ENCODE peak calls at places on chromosomes 13 and 19, in eight cellular contexts. S is hepatocyte; J is lung; I is body of pancreas; Z is CD8-positive, alpha-beta memory T cell; V is psoas muscle; E is upper lobe of right lung; L is pancreas. P is an unnamed sample. For H3K27me3 and H3K4me1, the result is how much of the 10 kb centered on the place peaks cover.

GRCh38 chr13:32829269-32829668 is 187.0 kb upstream of the KL start:
- DNase-seq in S (no peak), J (no peak), I (no peak), Z (no peak), V (no peak), E (no peak), L (no peak), P (no peak)

GRCh38 chr13:24842533-24843278 is 78.7 kb downstream of the RNF17 start:
- DNase-seq in S (peak), J (no peak), I (no peak), Z (no peak), V (no peak), E (no peak), L (no peak), P (no peak)

GRCh38 chr13:109205315-109205714 is 575.9 kb downstream of the MYO16 start:
- DNase-seq in S (no peak), J (no peak), I (no peak), Z (no peak), V (no peak), E (no peak), L (no peak), P (no peak)

GRCh38 chr19:51716925-51717324 is 6.9 kb downstream of the HAS1 start:
- DNase-seq in S (no peak), J (no peak), I (no peak), Z (no peak), V (no peak), E (no peak), L (no peak), P (no peak)

GRCh38 chr13:113169277-113170272 is 11.1 kb downstream of the PROZ start:
- DNase-seq in S (no peak), J (no peak), I (no peak), Z (no peak), V (no peak), E (no peak), L (no peak), P (no peak)

GRCh38 chr13:42329239-42329638 is 57.3 kb downstream of the AKAP11 start:
- DNase-seq in S (no peak), J (no peak), I (no peak), Z (no peak), V (no peak), E (no peak), L (no peak), P (no peak)

GRCh38 chr19:10499550-10500246 is 3.5 kb downstream of the KEAP1 start:
- DNase-seq in S (no peak), J (no peak), I (no peak), Z (no peak), V (no peak), E (no peak), L (no peak), P (no peak)

GRCh38 chr13:102361113-102361512 is 40.7 kb downstream of the FGF14 start:
- DNase-seq in S (no peak), J (no peak), I (no peak), Z (no peak), V (no peak), E (no peak), L (no peak), P (no peak)

GRCh38 chr19:16252459-16253205 is 54.9 kb downstream of the AP1M1 start:
- DNase-seq in S (no peak), J (no peak), I (no peak), Z (no peak), V (peak), E (no peak), L (no peak), P (peak)

GRCh38 chr13:96229356-96229755 is 139.4 kb downstream of the HS6ST3 start:
- DNase-seq in S (peak), J (no peak), I (no peak), Z (no peak), V (no peak), E (no peak), L (no peak), P (no peak)

GRCh38 chr13:101481421-101481820 is 28.9 kb downstream of the ITGBL1 start:
- DNase-seq in S (no peak), J (no peak), I (no peak), Z (no peak), V (no peak), E (no peak), L (no peak), P (no peak)

GRCh38 chr19:57233207-57233606 is 2.4 kb downstream of the AURKC start:
- DNase-seq in S (no peak), J (no peak), I (no peak), Z (no peak), V (no peak), E (no peak), L (no peak), P (no peak)

GRCh38 chr13:110890279-110891150 is 24.4 kb downstream of the ANKRD10 start:
- DNase-seq in S (no peak), J (no peak), I (no peak), Z (no peak), V (no peak), E (no peak), L (no peak), P (no peak)

GRCh38 chr19:5719274-5719960 is 529 bp downstream of the LONP1 start:
- DNase-seq in S (no peak), J (no peak), I (peak), Z (no peak), V (no peak), E (peak), L (no peak), P (no peak)

GRCh38 chr19:3586124-3586626 is 897 bp downstream of the GIPC3 start:
- DNase-seq in S (no peak), J (no peak), I (no peak), Z (no peak), V (no peak), E (no peak), L (no peak), P (no peak)

GRCh38 chr19:32206065-32206464 is 139.3 kb upstream of the ZNF507 start:
- DNase-seq in S (no peak), J (no peak), I (no peak), Z (no peak), V (no peak), E (no peak), L (no peak), P (no peak)

GRCh38 chr19:13033244-13033643 is 38.0 kb downstream of the NFIX start:
- DNase-seq in S (no peak), J (no peak), I (no peak), Z (no peak), V (no peak), E (no peak), L (no peak), P (no peak)

GRCh38 chr13:50107205-50107604 is 92.0 kb downstream of the KCNRG start:
- DNase-seq in S (no peak), J (no peak), I (no peak), Z (no peak), V (no peak), E (no peak), L (no peak), P (no peak)

GRCh38 chr13:27644302-27644701 is 22.6 kb downstream of the POLR1D start:
- DNase-seq in S (no peak), J (no peak), I (no peak), Z (no peak), V (no peak), E (no peak), L (no peak), P (no peak)

GRCh38 chr13:99383511-99383921 is 76.3 kb upstream of the GPR183 start:
- DNase-seq in S (no peak), J (no peak), I (no peak), Z (no peak), V (no peak), E (no peak), L (no peak), P (no peak)

GRCh38 chr13:95858286-95859075 is 181.5 kb downstream of the DNAJC3 start:
- DNase-seq in S (no peak), J (no peak), I (no peak), Z (no peak), V (no peak), E (no peak), L (no peak), P (no peak)

GRCh38 chr19:5074418-5074817 is 105.5 kb downstream of the KDM4B start:
- DNase-seq in S (no peak), J (no peak), I (no peak), Z (no peak), V (peak), E (no peak), L (no peak), P (no peak)

GRCh38 chr19:14943601-14944000 is 2.3 kb downstream of the OR7C2 start:
- DNase-seq in S (no peak), J (no peak), I (no peak), Z (no peak), V (no peak), E (no peak), L (no peak), P (no peak)

GRCh38 chr19:47309608-47310007 is at the start of gene C5AR1:
- DNase-seq in S (no peak), J (peak), I (no peak), Z (no peak), V (no peak), E (peak), L (no peak), P (peak)

GRCh38 chr13:110832205-110832479 is 82.7 kb downstream of the ANKRD10 start:
- DNase-seq in S (no peak), J (no peak), I (no peak), Z (no peak), V (no peak), E (no peak), L (no peak), P (no peak)

GRCh38 chr13:109180905-109181425 is 551.6 kb downstream of the MYO16 start:
- DNase-seq in S (peak), J (no peak), I (no peak), Z (no peak), V (no peak), E (no peak), L (no peak), P (no peak)

GRCh38 chr13:49681837-49682236 is 9.4 kb downstream of the EBPL start:
- DNase-seq in S (no peak), J (no peak), I (no peak), Z (no peak), V (no peak), E (no peak), L (no peak), P (no peak)

GRCh38 chr19:47411101-47411500 is 8.2 kb downstream of the MEIS3 start:
- DNase-seq in S (no peak), J (no peak), I (no peak), Z (no peak), V (no peak), E (no peak), L (no peak), P (no peak)

GRCh38 chr19:3275583-3276340 is 51.3 kb downstream of the CELF5 start:
- DNase-seq in S (peak), J (peak), I (peak), Z (peak), V (peak), E (peak), L (peak), P (peak)

GRCh38 chr13:48585456-48585840 is 52.6 kb upstream of the RCBTB2 start:
- DNase-seq in S (no peak), J (peak), I (peak), Z (no peak), V (no peak), E (no peak), L (no peak), P (peak)

GRCh38 chr13:94658926-94659649 is 53.3 kb downstream of the SOX21 start:
- DNase-seq in S (no peak), J (no peak), I (no peak), Z (no peak), V (no peak), E (no peak), L (no peak), P (no peak)
- H3K27ac ChIP-seq in S (no peak), J (no peak), I (no peak), Z (no peak), V (no peak), E (no peak), L (no peak), P (no peak)

GRCh38 chr13:97239306-97239705 is 17.2 kb downstream of the MBNL2 start:
- DNase-seq in S (no peak), J (no peak), I (no peak), Z (no peak), V (no peak), E (no peak), L (no peak), P (no peak)
- H3K27me3 ChIP-seq in S (under half), J (under half), I (under half), Z (under half), V (under half), E (under half), L (under half), P (under half)

GRCh38 chr19:929523-930258 is 3.9 kb downstream of the ARID3A start:
- DNase-seq in S (no peak), J (no peak), I (no peak), Z (no peak), V (no peak), E (no peak), L (no peak), P (no peak)
- H3K4me1 ChIP-seq in S (under half), J (under half), I (under half), Z (under half), V (under half), E (under half), L (under half), P (under half)

GRCh38 chr13:60260440-60260839 is 96.7 kb upstream of the DIAPH3 start:
- DNase-seq in S (no peak), J (no peak), I (no peak), Z (no peak), V (no peak), E (no peak), L (no peak), P (no peak)
- H3K27ac ChIP-seq in S (no peak), J (no peak), I (no peak), Z (no peak), V (no peak), E (no peak), L (no peak), P (no peak)

GRCh38 chr19:45217193-45217956 is 27.8 kb downstream of the EXOC3L2 start:
- DNase-seq in S (peak), J (no peak), I (no peak), Z (no peak), V (no peak), E (no peak), L (no peak), P (no peak)
- H3K27me3 ChIP-seq in S (half or more), J (under half), I (under half), Z (under half), V (under half), E (under half), L (under half), P (half or more)

GRCh38 chr19:56108447-56109195 is 12.5 kb downstream of the ZNF787 start:
- DNase-seq in S (peak), J (no peak), I (peak), Z (no peak), V (peak), E (peak), L (peak), P (no peak)
- H3K4me1 ChIP-seq in S (half or more), J (half or more), I (half or more), Z (under half), V (half or more), E (half or more), L (under half), P (half or more)

GRCh38 chr19:17605761-17606745 is 50.6 kb downstream of the COLGALT1 start:
- DNase-seq in S (peak), J (peak), I (peak), Z (peak), V (peak), E (peak), L (peak), P (peak)

GRCh38 chr19:17604372-17605025 is 49.0 kb downstream of the COLGALT1 start:
- DNase-seq in S (no peak), J (no peak), I (no peak), Z (no peak), V (no peak), E (no peak), L (no peak), P (no peak)

GRCh38 chr19:17606786-17607185 is 51.3 kb downstream of the COLGALT1 start:
- DNase-seq in S (no peak), J (no peak), I (no peak), Z (no peak), V (no peak), E (no peak), L (no peak), P (no peak)

GRCh38 chr19:17602872-17603552 is 47.6 kb downstream of the COLGALT1 start:
- DNase-seq in S (no peak), J (no peak), I (no peak), Z (no peak), V (no peak), E (no peak), L (no peak), P (no peak)

DNA sequence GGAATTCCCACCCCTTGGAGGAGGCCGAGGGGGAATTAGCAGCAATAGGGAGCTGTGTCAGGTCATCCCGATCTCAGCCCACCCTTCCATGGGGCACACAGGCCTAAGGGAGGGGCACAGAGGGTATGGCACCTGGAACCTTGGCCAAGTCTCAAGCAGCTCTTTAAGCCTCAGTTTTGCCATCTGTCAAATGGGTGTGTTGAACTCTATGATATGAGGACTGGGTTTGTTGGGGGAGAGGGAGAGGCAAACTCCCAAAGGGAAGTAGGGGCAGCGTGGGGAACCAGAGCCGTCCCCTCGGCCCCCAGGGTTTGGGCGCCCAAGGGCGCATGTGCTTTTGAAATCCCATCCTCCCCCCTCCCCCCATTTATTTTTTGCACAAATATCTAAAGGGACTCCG is 49.7 kb downstream of the COLGALT1 start:
- DNase-seq in S (no peak), J (no peak), I (no peak), Z (no peak), V (no peak), E (no peak), L (no peak), P (no peak)
- H3K27ac ChIP-seq in S (no peak), J (no peak), I (no peak), Z (no peak), V (no peak), E (no peak), L (no peak), P (no peak)

DNA sequence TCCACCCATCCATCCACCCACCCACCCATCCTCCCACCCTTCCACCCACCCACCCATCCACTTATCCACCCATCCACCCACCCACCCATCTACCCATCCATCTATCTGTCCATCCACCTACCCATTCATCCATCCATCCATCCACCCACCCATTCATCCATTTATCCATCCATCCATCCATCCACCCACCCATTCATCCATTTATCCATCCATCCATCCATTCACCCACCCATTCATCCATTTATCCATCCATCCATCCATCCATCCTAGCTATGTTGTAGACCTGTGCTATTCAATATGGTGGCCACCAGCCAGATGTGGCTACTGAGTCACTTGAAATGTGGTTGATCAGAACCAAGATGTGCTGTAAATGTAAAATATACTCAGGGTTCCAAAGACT is 5.1 kb downstream of the CAMSAP3 start:
- DNase-seq in S (no peak), J (no peak), I (no peak), Z (no peak), V (no peak), E (no peak), L (no peak), P (no peak)
- H3K27me3 ChIP-seq in S (under half), J (under half), I (under half), Z (under half), V (under half), E (under half), L (under half), P (under half)

GRCh38 chr19:1856698-1857603 is 6.4 kb downstream of the KLF16 start:
- DNase-seq in S (peak), J (peak), I (peak), Z (no peak), V (peak), E (peak), L (peak), P (peak)

GRCh38 chr19:1855040-1855827 is 7.0 kb upstream of the REXO1 start:
- DNase-seq in S (peak), J (peak), I (peak), Z (peak), V (peak), E (peak), L (peak), P (peak)

GRCh38 chr19:1856345-1856697 is 7.1 kb downstream of the KLF16 start:
- DNase-seq in S (no peak), J (no peak), I (peak), Z (no peak), V (no peak), E (no peak), L (no peak), P (no peak)

GRCh38 chr19:1854542-1855039 is 6.3 kb upstream of the REXO1 start:
- DNase-seq in S (no peak), J (no peak), I (no peak), Z (no peak), V (no peak), E (peak), L (peak), P (peak)

DNA sequence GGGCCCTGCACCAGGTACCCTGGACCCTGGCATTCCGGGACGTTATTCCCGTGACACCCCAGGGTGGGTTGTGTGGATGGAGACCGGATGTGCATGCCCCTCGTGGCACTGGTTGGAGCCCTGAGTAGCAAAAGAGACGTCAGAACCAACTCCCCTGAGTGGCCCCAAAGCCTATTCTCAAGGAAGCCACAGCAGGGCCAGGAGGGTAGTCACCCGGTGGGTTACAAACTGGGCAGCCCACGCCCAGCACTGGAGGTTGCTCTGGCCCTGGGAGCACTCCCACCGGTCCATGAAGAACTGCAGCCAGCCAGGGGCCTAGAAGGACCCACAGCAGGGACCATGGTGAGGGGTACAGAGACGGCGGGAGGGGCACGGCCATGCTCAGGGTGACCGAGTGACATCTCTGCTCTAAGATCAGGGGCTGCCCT is 7.5 kb downstream of the KLF16 start:
- DNase-seq in S (no peak), J (no peak), I (peak), Z (no peak), V (no peak), E (no peak), L (peak), P (no peak)
- H3K4me1 ChIP-seq in S (half or more), J (half or more), I (half or more), Z (half or more), V (under half), E (half or more), L (under half), P (half or more)